ENCODE peak calls at places on chromosomes 1 and 21, in six cellular contexts. One of them, this sample, is unnamed.

GRCh38 chr1:67647036-67647798 is 37.8 kb upstream of the GADD45A start:
- DNase-seq in kidney: no peak
- DNase-seq in colonic mucosa: peak
- DNase-seq in OCI-LY7: no peak
- DNase-seq in Kasumi-1: no peak
- DNase-seq in DMS53: peak
- DNase-seq in this sample: no peak

GRCh38 chr1:42279055-42279454 is 56.0 kb downstream of the FOXJ3 start:
- DNase-seq in kidney: no peak
- DNase-seq in colonic mucosa: no peak
- DNase-seq in OCI-LY7: no peak
- DNase-seq in Kasumi-1: no peak
- DNase-seq in DMS53: no peak
- DNase-seq in this sample: no peak

GRCh38 chr1:150152182-150152536 is 2.4 kb downstream of the PLEKHO1 start:
- DNase-seq in kidney: no peak
- DNase-seq in colonic mucosa: no peak
- DNase-seq in OCI-LY7: no peak
- DNase-seq in Kasumi-1: no peak
- DNase-seq in DMS53: no peak
- DNase-seq in this sample: no peak

GRCh38 chr1:152143147-152143845 is 15.7 kb downstream of the RPTN start:
- DNase-seq in kidney: no peak
- DNase-seq in colonic mucosa: no peak
- DNase-seq in OCI-LY7: no peak
- DNase-seq in Kasumi-1: no peak
- DNase-seq in DMS53: no peak
- DNase-seq in this sample: no peak

GRCh38 chr1:167605576-167605975 is 24.5 kb upstream of the RCSD1 start:
- DNase-seq in kidney: no peak
- DNase-seq in colonic mucosa: no peak
- DNase-seq in OCI-LY7: no peak
- DNase-seq in Kasumi-1: no peak
- DNase-seq in DMS53: no peak
- DNase-seq in this sample: no peak

GRCh38 chr1:97849350-97850339 is 71.2 kb downstream of the DPYD start:
- DNase-seq in kidney: no peak
- DNase-seq in colonic mucosa: no peak
- DNase-seq in OCI-LY7: no peak
- DNase-seq in Kasumi-1: peak
- DNase-seq in DMS53: peak
- DNase-seq in this sample: no peak

GRCh38 chr1:42978317-42979036 is 19.8 kb upstream of the SLC2A1 start:
- DNase-seq in kidney: no peak
- DNase-seq in colonic mucosa: no peak
- DNase-seq in OCI-LY7: no peak
- DNase-seq in Kasumi-1: no peak
- DNase-seq in DMS53: no peak
- DNase-seq in this sample: no peak

GRCh38 chr1:15347182-15347581 is 62.5 kb upstream of the EFHD2 start:
- DNase-seq in kidney: peak
- DNase-seq in colonic mucosa: no peak
- DNase-seq in OCI-LY7: no peak
- DNase-seq in Kasumi-1: peak
- DNase-seq in DMS53: no peak
- DNase-seq in this sample: no peak

GRCh38 chr1:41333146-41333784 is 28.0 kb upstream of the FOXO6 start:
- DNase-seq in kidney: no peak
- DNase-seq in colonic mucosa: peak
- DNase-seq in OCI-LY7: no peak
- DNase-seq in Kasumi-1: no peak
- DNase-seq in DMS53: no peak
- DNase-seq in this sample: no peak

GRCh38 chr1:71046891-71047634 is 553 bp downstream of the PTGER3 start:
- DNase-seq in kidney: peak
- DNase-seq in colonic mucosa: peak
- DNase-seq in OCI-LY7: no peak
- DNase-seq in Kasumi-1: no peak
- DNase-seq in DMS53: peak
- DNase-seq in this sample: no peak

GRCh38 chr1:168504064-168504837 is 39.5 kb downstream of the XCL2 start:
- DNase-seq in kidney: no peak
- DNase-seq in colonic mucosa: no peak
- DNase-seq in OCI-LY7: no peak
- DNase-seq in Kasumi-1: peak
- DNase-seq in DMS53: no peak
- DNase-seq in this sample: no peak

GRCh38 chr1:2454227-2454626 is 21.9 kb upstream of the PLCH2 start:
- DNase-seq in kidney: no peak
- DNase-seq in colonic mucosa: no peak
- DNase-seq in OCI-LY7: no peak
- DNase-seq in Kasumi-1: no peak
- DNase-seq in DMS53: no peak
- DNase-seq in this sample: no peak

GRCh38 chr1:193111641-193112090 is 6.5 kb upstream of the GLRX2 start:
- DNase-seq in kidney: peak
- DNase-seq in colonic mucosa: no peak
- DNase-seq in OCI-LY7: no peak
- DNase-seq in Kasumi-1: no peak
- DNase-seq in DMS53: peak
- DNase-seq in this sample: no peak

GRCh38 chr1:37633950-37634553 is 640 bp downstream of the RSPO1 start:
- DNase-seq in kidney: no peak
- DNase-seq in colonic mucosa: no peak
- DNase-seq in OCI-LY7: no peak
- DNase-seq in Kasumi-1: no peak
- DNase-seq in DMS53: no peak
- DNase-seq in this sample: no peak

GRCh38 chr1:9767964-9768668 is 55.6 kb downstream of the CLSTN1 start:
- DNase-seq in kidney: no peak
- DNase-seq in colonic mucosa: peak
- DNase-seq in OCI-LY7: peak
- DNase-seq in Kasumi-1: no peak
- DNase-seq in DMS53: peak
- DNase-seq in this sample: no peak

GRCh38 chr1:39462074-39462473 is 29.4 kb upstream of the BMP8A start:
- DNase-seq in kidney: no peak
- DNase-seq in colonic mucosa: no peak
- DNase-seq in OCI-LY7: no peak
- DNase-seq in Kasumi-1: no peak
- DNase-seq in DMS53: no peak
- DNase-seq in this sample: no peak

GRCh38 chr1:94725566-94725965 is 94.6 kb upstream of the SLC44A3 start:
- DNase-seq in kidney: no peak
- DNase-seq in colonic mucosa: no peak
- DNase-seq in OCI-LY7: no peak
- DNase-seq in Kasumi-1: no peak
- DNase-seq in DMS53: no peak
- DNase-seq in this sample: no peak

GRCh38 chr1:74596770-74597169 is 76.8 kb downstream of the ERICH3 start:
- DNase-seq in kidney: no peak
- DNase-seq in colonic mucosa: no peak
- DNase-seq in OCI-LY7: no peak
- DNase-seq in Kasumi-1: no peak
- DNase-seq in DMS53: no peak
- DNase-seq in this sample: no peak

GRCh38 chr1:60983701-60984065 is 98.7 kb upstream of the NFIA start:
- DNase-seq in kidney: no peak
- DNase-seq in colonic mucosa: no peak
- DNase-seq in OCI-LY7: no peak
- DNase-seq in Kasumi-1: no peak
- DNase-seq in DMS53: no peak
- DNase-seq in this sample: no peak

GRCh38 chr1:97006044-97006676 is 284.6 kb downstream of the PTBP2 start:
- DNase-seq in kidney: no peak
- DNase-seq in colonic mucosa: no peak
- DNase-seq in OCI-LY7: no peak
- DNase-seq in Kasumi-1: no peak
- DNase-seq in DMS53: no peak
- DNase-seq in this sample: no peak

GRCh38 chr1:152118915-152119314 is 3.7 kb upstream of the TCHH start:
- DNase-seq in kidney: no peak
- DNase-seq in colonic mucosa: no peak
- DNase-seq in OCI-LY7: no peak
- DNase-seq in Kasumi-1: no peak
- DNase-seq in DMS53: no peak
- DNase-seq in this sample: no peak

GRCh38 chr1:30668546-30669327 is 54.6 kb downstream of the MATN1 start:
- DNase-seq in kidney: peak
- DNase-seq in colonic mucosa: no peak
- DNase-seq in OCI-LY7: no peak
- DNase-seq in Kasumi-1: no peak
- DNase-seq in DMS53: no peak
- DNase-seq in this sample: no peak

GRCh38 chr21:34690041-34690792 is 21.4 kb downstream of the CLIC6 start:
- DNase-seq in kidney: no peak
- DNase-seq in colonic mucosa: peak
- DNase-seq in OCI-LY7: no peak
- DNase-seq in Kasumi-1: no peak
- DNase-seq in DMS53: peak
- DNase-seq in this sample: no peak

This sample was measured in H1.